ENCODE peak calls at places on chromosomes 6 and 20, in six cellular contexts. D is NCI-H446 treated with DMSO at 0.1 percent for 48 hours, S is ureter, K is T-helper 22 cell, U is skeletal muscle cell, A is EL. C is an unnamed sample.

GRCh38 chr6:127518212-127518709 is 874 bp downstream of the MTCL3 start:
- DNase-seq in S (no peak), U (no peak), K (no peak), D (no peak), A (no peak), C (no peak)

GRCh38 chr6:166830185-166830890 is 126.0 kb downstream of the RNASET2 start:
- DNase-seq in S (no peak), A (no peak), U (no peak), D (no peak), K (no peak), C (no peak)

GRCh38 chr6:17932362-17932852 is 55.0 kb downstream of the KIF13A start:
- DNase-seq in U (peak), K (no peak), A (peak), D (peak), S (peak), C (peak)

GRCh38 chr20:61353261-61353995 is 101.4 kb downstream of the CDH4 start:
- DNase-seq in D (no peak), U (peak), S (no peak), K (no peak), A (peak), C (no peak)

GRCh38 chr6:35017461-35018183 is 123.5 kb downstream of the TCP11 start:
- DNase-seq in U (no peak), K (no peak), S (peak), A (no peak), D (no peak), C (peak)

GRCh38 chr6:31717499-31718222 is 2.5 kb downstream of the LY6G6D start:
- DNase-seq in S (no peak), U (no peak), K (no peak), A (no peak), D (no peak), C (no peak)

GRCh38 chr6:16157909-16158308 is 29.0 kb downstream of the MYLIP start:
- DNase-seq in A (no peak), K (no peak), U (no peak), S (no peak), D (no peak), C (no peak)

GRCh38 chr6:122033564-122034181 is 365.8 kb upstream of the HSF2 start:
- DNase-seq in S (no peak), K (no peak), A (peak), U (no peak), D (no peak), C (no peak)

GRCh38 chr6:5723905-5724691 is 282.6 kb downstream of the NRN1 start:
- DNase-seq in S (no peak), K (no peak), D (no peak), U (no peak), A (no peak), C (no peak)

GRCh38 chr6:98843274-98844243 is 9.2 kb downstream of the POU3F2 start:
- DNase-seq in A (no peak), S (no peak), D (no peak), K (no peak), U (no peak), C (no peak)

GRCh38 chr6:73375216-73375615 is 5.5 kb upstream of the OOEP start:
- DNase-seq in A (no peak), S (no peak), D (no peak), K (no peak), U (no peak), C (no peak)

GRCh38 chr20:30286157-30286556 is 971.3 kb upstream of the DEFB115 start:
- DNase-seq in U (no peak), D (no peak), S (no peak), K (no peak), A (no peak), C (no peak)

GRCh38 chr6:124753001-124753400 is 209.2 kb upstream of the RNF217 start:
- DNase-seq in A (no peak), U (no peak), K (no peak), S (no peak), D (no peak), C (no peak)

C was measured in right atrium auricular region.